ENCODE peak calls at places on chromosomes 12 and 14, in nine cellular contexts. One of them, this sample, is unnamed.

GRCh38 chr12:22082190-22082701 is 36.2 kb downstream of the CMAS start:
- DNase-seq in neural progenitor cell: peak; percentile 11
- DNase-seq in OCI-LY7: no peak
- DNase-seq in HCT116: no peak
- DNase-seq in GM23248: no peak
- DNase-seq in MM.1S: no peak
- DNase-seq in PC-3: no peak
- DNase-seq in SK-N-SH: no peak
- DNase-seq in hepatocyte: no peak
- DNase-seq in this sample: peak; percentile 25

GRCh38 chr12:62847709-62848108 is 87.2 kb downstream of the PPM1H start:
- DNase-seq in neural progenitor cell: no peak
- DNase-seq in OCI-LY7: no peak
- DNase-seq in HCT116: no peak
- DNase-seq in GM23248: no peak
- DNase-seq in MM.1S: no peak
- DNase-seq in PC-3: no peak
- DNase-seq in SK-N-SH: no peak
- DNase-seq in hepatocyte: no peak
- DNase-seq in this sample: no peak

GRCh38 chr12:46572644-46573630 is 200.4 kb upstream of the SLC38A2 start:
- DNase-seq in neural progenitor cell: no peak
- DNase-seq in OCI-LY7: no peak
- DNase-seq in HCT116: no peak
- DNase-seq in GM23248: peak; percentile 21
- DNase-seq in MM.1S: no peak
- DNase-seq in PC-3: no peak
- DNase-seq in SK-N-SH: no peak
- DNase-seq in hepatocyte: no peak
- DNase-seq in this sample: no peak

GRCh38 chr12:90086281-90086680 is 377.6 kb upstream of the ATP2B1 start:
- DNase-seq in neural progenitor cell: no peak
- DNase-seq in OCI-LY7: no peak
- DNase-seq in HCT116: no peak
- DNase-seq in GM23248: peak; percentile 71
- DNase-seq in MM.1S: no peak
- DNase-seq in PC-3: peak; percentile 45
- DNase-seq in SK-N-SH: no peak
- DNase-seq in hepatocyte: no peak
- DNase-seq in this sample: no peak

GRCh38 chr12:63064080-63064479 is 86.9 kb downstream of the AVPR1A start:
- DNase-seq in neural progenitor cell: no peak
- DNase-seq in OCI-LY7: no peak
- DNase-seq in HCT116: no peak
- DNase-seq in GM23248: peak; percentile 61
- DNase-seq in MM.1S: no peak
- DNase-seq in PC-3: peak; percentile 61
- DNase-seq in SK-N-SH: no peak
- DNase-seq in hepatocyte: no peak
- DNase-seq in this sample: no peak

GRCh38 chr12:104586325-104587048 is 129.7 kb downstream of the CHST11 start:
- DNase-seq in neural progenitor cell: no peak
- DNase-seq in OCI-LY7: no peak
- DNase-seq in HCT116: no peak
- DNase-seq in GM23248: no peak
- DNase-seq in MM.1S: no peak
- DNase-seq in PC-3: no peak
- DNase-seq in SK-N-SH: no peak
- DNase-seq in hepatocyte: no peak
- DNase-seq in this sample: no peak

GRCh38 chr14:62745496-62745895 is 299.8 kb downstream of the KCNH5 start:
- DNase-seq in neural progenitor cell: no peak
- DNase-seq in OCI-LY7: no peak
- DNase-seq in HCT116: no peak
- DNase-seq in GM23248: no peak
- DNase-seq in MM.1S: no peak
- DNase-seq in PC-3: peak; percentile 9
- DNase-seq in SK-N-SH: no peak
- DNase-seq in hepatocyte: no peak
- DNase-seq in this sample: no peak

GRCh38 chr14:80906946-80907345 is 34.6 kb downstream of the CEP128 start:
- DNase-seq in neural progenitor cell: no peak
- DNase-seq in OCI-LY7: no peak
- DNase-seq in HCT116: no peak
- DNase-seq in GM23248: peak; percentile 66
- DNase-seq in MM.1S: no peak
- DNase-seq in PC-3: no peak
- DNase-seq in SK-N-SH: no peak
- DNase-seq in hepatocyte: no peak
- DNase-seq in this sample: no peak

GRCh38 chr12:113232787-113233585 is 11.7 kb downstream of the TPCN1 start:
- DNase-seq in neural progenitor cell: peak; percentile 57
- DNase-seq in OCI-LY7: peak; percentile 94
- DNase-seq in HCT116: no peak
- DNase-seq in GM23248: peak; percentile 87
- DNase-seq in MM.1S: no peak
- DNase-seq in PC-3: no peak
- DNase-seq in SK-N-SH: no peak
- DNase-seq in hepatocyte: no peak
- DNase-seq in this sample: peak; percentile 92

GRCh38 chr14:105908481-105908911 is 382.1 kb downstream of the TMEM121 start:
- DNase-seq in neural progenitor cell: no peak
- DNase-seq in OCI-LY7: no peak
- DNase-seq in HCT116: no peak
- DNase-seq in GM23248: no peak
- DNase-seq in MM.1S: no peak
- DNase-seq in PC-3: no peak
- DNase-seq in SK-N-SH: peak; percentile 87
- DNase-seq in hepatocyte: no peak
- DNase-seq in this sample: no peak

GRCh38 chr12:122722347-122722746 is 5.7 kb upstream of the HCAR3 start:
- DNase-seq in neural progenitor cell: no peak
- DNase-seq in OCI-LY7: no peak
- DNase-seq in HCT116: no peak
- DNase-seq in GM23248: no peak
- DNase-seq in MM.1S: no peak
- DNase-seq in PC-3: no peak
- DNase-seq in SK-N-SH: no peak
- DNase-seq in hepatocyte: no peak
- DNase-seq in this sample: no peak

GRCh38 chr14:92646952-92647461 is 101.4 kb downstream of the LGMN start:
- DNase-seq in neural progenitor cell: no peak
- DNase-seq in OCI-LY7: no peak
- DNase-seq in HCT116: no peak
- DNase-seq in GM23248: peak; percentile 94
- DNase-seq in MM.1S: no peak
- DNase-seq in PC-3: peak; percentile 88
- DNase-seq in SK-N-SH: no peak
- DNase-seq in hepatocyte: peak; percentile 44
- DNase-seq in this sample: no peak

GRCh38 chr12:43069768-43070221 is 480.2 kb upstream of the PRICKLE1 start:
- DNase-seq in neural progenitor cell: no peak
- DNase-seq in OCI-LY7: no peak
- DNase-seq in HCT116: no peak
- DNase-seq in GM23248: peak; percentile 73
- DNase-seq in MM.1S: no peak
- DNase-seq in PC-3: no peak
- DNase-seq in SK-N-SH: no peak
- DNase-seq in hepatocyte: no peak
- DNase-seq in this sample: no peak

GRCh38 chr14:77023001-77023996 is 5.2 kb downstream of the IRF2BPL start:
- DNase-seq in neural progenitor cell: peak; percentile 70
- DNase-seq in OCI-LY7: no peak
- DNase-seq in HCT116: no peak
- DNase-seq in GM23248: peak; percentile 67
- DNase-seq in MM.1S: no peak
- DNase-seq in PC-3: peak; percentile 61
- DNase-seq in SK-N-SH: peak; percentile 70
- DNase-seq in hepatocyte: peak; percentile 85
- DNase-seq in this sample: peak; percentile 71

GRCh38 chr12:75837700-75838099 is 193.9 kb downstream of the PHLDA1 start:
- DNase-seq in neural progenitor cell: peak; percentile 11
- DNase-seq in OCI-LY7: no peak
- DNase-seq in HCT116: no peak
- DNase-seq in GM23248: no peak
- DNase-seq in MM.1S: no peak
- DNase-seq in PC-3: no peak
- DNase-seq in SK-N-SH: peak; percentile 36
- DNase-seq in hepatocyte: no peak
- DNase-seq in this sample: no peak

GRCh38 chr14:69151458-69152180 is 1.3 kb downstream of the DCAF5 start:
- DNase-seq in neural progenitor cell: peak; percentile 96
- DNase-seq in OCI-LY7: peak; percentile 85
- DNase-seq in HCT116: peak; percentile 48
- DNase-seq in GM23248: peak; percentile 80
- DNase-seq in MM.1S: peak; percentile 52
- DNase-seq in PC-3: peak; percentile 70
- DNase-seq in SK-N-SH: peak; percentile 93
- DNase-seq in hepatocyte: peak; percentile 89
- DNase-seq in this sample: peak; percentile 89

DNA sequence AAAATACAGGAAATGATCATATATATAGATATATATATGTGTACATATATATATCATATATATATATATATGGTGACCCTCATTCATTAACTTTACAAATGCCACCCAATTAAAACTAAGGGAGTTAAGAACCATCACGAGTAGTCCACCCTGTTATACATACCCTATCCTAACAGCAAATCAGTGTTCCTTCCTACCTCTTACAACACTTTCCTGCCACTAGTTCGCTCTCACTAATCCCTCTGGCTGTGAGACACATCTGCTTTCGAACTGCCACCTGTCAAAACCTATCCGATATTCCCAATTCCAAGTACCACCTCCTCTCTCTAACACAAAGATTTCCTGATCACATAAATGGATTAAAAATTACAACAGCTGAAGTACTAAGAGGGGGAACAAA is 100.5 kb downstream of the EEA1 start:
- DNase-seq in neural progenitor cell: no peak
- DNase-seq in OCI-LY7: no peak
- DNase-seq in HCT116: no peak
- DNase-seq in GM23248: no peak
- DNase-seq in MM.1S: no peak
- DNase-seq in PC-3: no peak
- DNase-seq in SK-N-SH: no peak
- DNase-seq in hepatocyte: no peak
- DNase-seq in this sample: no peak
- H3K4me2 ChIP-seq in neural progenitor cell: no peak overlapping the region
- H3K4me2 ChIP-seq in OCI-LY7: no peak overlapping the region
- H3K4me2 ChIP-seq in HCT116: no peak overlapping the region
- H3K4me2 ChIP-seq in GM23248: no peak overlapping the region
- H3K4me2 ChIP-seq in MM.1S: no peak overlapping the region
- H3K4me2 ChIP-seq in PC-3: no peak overlapping the region
- H3K4me2 ChIP-seq in SK-N-SH: no peak overlapping the region
- H3K4me2 ChIP-seq in hepatocyte: no peak overlapping the region
- H3K4me2 ChIP-seq in this sample: no peak overlapping the region

DNA sequence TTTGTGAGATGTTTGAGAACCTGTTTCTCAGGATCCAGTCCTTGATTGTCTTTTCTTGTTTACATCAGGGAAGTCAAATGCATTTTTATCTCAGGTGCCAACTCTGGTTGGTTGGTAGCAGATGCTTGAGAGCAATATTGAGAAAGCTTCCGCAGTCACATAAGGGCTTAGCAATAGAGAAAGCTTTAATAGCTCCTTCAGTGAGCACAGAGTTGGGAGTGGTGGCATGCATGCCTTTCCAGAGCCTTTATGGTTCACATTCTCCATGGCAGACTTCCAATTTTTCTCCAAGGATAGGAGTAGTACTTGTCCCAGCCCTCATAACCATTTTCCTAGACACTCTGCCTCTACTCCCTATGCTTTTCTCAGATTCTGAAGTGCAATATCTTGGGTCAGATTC is 280.4 kb downstream of the AEBP2 start:
- DNase-seq in neural progenitor cell: no peak
- DNase-seq in OCI-LY7: no peak
- DNase-seq in HCT116: no peak
- DNase-seq in GM23248: no peak
- DNase-seq in MM.1S: no peak
- DNase-seq in PC-3: no peak
- DNase-seq in SK-N-SH: no peak
- DNase-seq in hepatocyte: no peak
- DNase-seq in this sample: no peak
- TF ChIP-seq EZH2phosphoT487 in neural progenitor cell: no peak
- TF ChIP-seq EZH2phosphoT487 in OCI-LY7: no peak
- TF ChIP-seq EZH2phosphoT487 in HCT116: no peak
- TF ChIP-seq EZH2phosphoT487 in GM23248: no peak
- TF ChIP-seq EZH2phosphoT487 in MM.1S: no peak
- TF ChIP-seq EZH2phosphoT487 in PC-3: no peak
- TF ChIP-seq EZH2phosphoT487 in SK-N-SH: no peak
- TF ChIP-seq EZH2phosphoT487 in hepatocyte: no peak
- TF ChIP-seq EZH2phosphoT487 in this sample: no peak

GRCh38 chr14:60095781-60096450 is 4.2 kb downstream of the PCNX4 start:
- DNase-seq in neural progenitor cell: no peak
- DNase-seq in OCI-LY7: peak; percentile 15
- DNase-seq in HCT116: no peak
- DNase-seq in GM23248: peak; percentile 69
- DNase-seq in MM.1S: no peak
- DNase-seq in PC-3: peak; percentile 79
- DNase-seq in SK-N-SH: no peak
- DNase-seq in hepatocyte: no peak
- DNase-seq in this sample: no peak
- H3K4me2 ChIP-seq in neural progenitor cell: no peak overlapping the region
- H3K4me2 ChIP-seq in OCI-LY7: peak overlapping the region; percentile 94
- H3K4me2 ChIP-seq in HCT116: no peak overlapping the region
- H3K4me2 ChIP-seq in GM23248: peak overlapping the region; percentile 96
- H3K4me2 ChIP-seq in MM.1S: no peak overlapping the region
- H3K4me2 ChIP-seq in PC-3: peak overlapping the region; percentile 85
- H3K4me2 ChIP-seq in SK-N-SH: no peak overlapping the region
- H3K4me2 ChIP-seq in hepatocyte: no peak overlapping the region
- H3K4me2 ChIP-seq in this sample: peak overlapping the region; percentile 81

GRCh38 chr14:58641509-58641908 is 3.7 kb downstream of the DACT1 start:
- DNase-seq in neural progenitor cell: no peak
- DNase-seq in OCI-LY7: no peak
- DNase-seq in HCT116: no peak
- DNase-seq in GM23248: no peak
- DNase-seq in MM.1S: no peak
- DNase-seq in PC-3: peak; percentile 45
- DNase-seq in SK-N-SH: no peak
- DNase-seq in hepatocyte: no peak
- DNase-seq in this sample: no peak

GRCh38 chr14:58637391-58638230 is at the start of gene DACT1:
- DNase-seq in neural progenitor cell: peak; percentile 90
- DNase-seq in OCI-LY7: no peak
- DNase-seq in HCT116: no peak
- DNase-seq in GM23248: peak; percentile 86
- DNase-seq in MM.1S: peak; percentile 36
- DNase-seq in PC-3: peak; percentile 39
- DNase-seq in SK-N-SH: peak; percentile 82
- DNase-seq in hepatocyte: peak; percentile 92
- DNase-seq in this sample: peak; percentile 93

GRCh38 chr14:58638231-58639205 is 756 bp downstream of the DACT1 start:
- DNase-seq in neural progenitor cell: peak; percentile 70
- DNase-seq in OCI-LY7: no peak
- DNase-seq in HCT116: no peak
- DNase-seq in GM23248: peak; percentile 75
- DNase-seq in MM.1S: no peak
- DNase-seq in PC-3: peak; percentile 49
- DNase-seq in SK-N-SH: peak; percentile 58
- DNase-seq in hepatocyte: peak; percentile 66
- DNase-seq in this sample: peak; percentile 59

GRCh38 chr14:58640959-58641358 is 3.2 kb downstream of the DACT1 start:
- DNase-seq in neural progenitor cell: no peak
- DNase-seq in OCI-LY7: no peak
- DNase-seq in HCT116: no peak
- DNase-seq in GM23248: no peak
- DNase-seq in MM.1S: no peak
- DNase-seq in PC-3: no peak
- DNase-seq in SK-N-SH: no peak
- DNase-seq in hepatocyte: no peak
- DNase-seq in this sample: no peak

GRCh38 chr14:58639842-58640484 is 2.2 kb downstream of the DACT1 start:
- DNase-seq in neural progenitor cell: peak; percentile 68
- DNase-seq in OCI-LY7: peak; percentile 12
- DNase-seq in HCT116: peak; percentile 62
- DNase-seq in GM23248: peak; percentile 89
- DNase-seq in MM.1S: no peak
- DNase-seq in PC-3: peak; percentile 96
- DNase-seq in SK-N-SH: peak; percentile 78
- DNase-seq in hepatocyte: peak; percentile 75
- DNase-seq in this sample: peak; percentile 71
- TF ChIP-seq EZH2phosphoT487 in neural progenitor cell: no peak
- TF ChIP-seq EZH2phosphoT487 in OCI-LY7: no peak
- TF ChIP-seq EZH2phosphoT487 in HCT116: no peak
- TF ChIP-seq EZH2phosphoT487 in GM23248: no peak
- TF ChIP-seq EZH2phosphoT487 in MM.1S: no peak
- TF ChIP-seq EZH2phosphoT487 in PC-3: no peak
- TF ChIP-seq EZH2phosphoT487 in SK-N-SH: no peak
- TF ChIP-seq EZH2phosphoT487 in hepatocyte: no peak
- TF ChIP-seq EZH2phosphoT487 in this sample: no peak

This sample was measured in GM23338.